ENCODE peak calls at places on chromosomes 3 and 15, in ten cellular contexts. One of them, this sample, is unnamed.

GRCh38 chr3:77345009-77345408 is 305.1 kb downstream of the ROBO2 start:
- DNase-seq in Karpas-422: no peak
- DNase-seq in fibroblast of pulmonary artery: no peak
- DNase-seq in kidney epithelial cell: no peak
- DNase-seq in AG10803: no peak
- DNase-seq in foreskin fibroblast: no peak
- DNase-seq in mammary epithelial cell: no peak
- DNase-seq in CD8-positive, alpha-beta T cell: no peak
- DNase-seq in aorta: no peak
- DNase-seq in AG04450: no peak
- DNase-seq in this sample: no peak

GRCh38 chr3:14248849-14249523 is 70.4 kb downstream of the LSM3 start:
- DNase-seq in Karpas-422: no peak
- DNase-seq in fibroblast of pulmonary artery: no peak
- DNase-seq in kidney epithelial cell: no peak
- DNase-seq in AG10803: no peak
- DNase-seq in foreskin fibroblast: no peak
- DNase-seq in mammary epithelial cell: no peak
- DNase-seq in CD8-positive, alpha-beta T cell: no peak
- DNase-seq in aorta: no peak
- DNase-seq in AG04450: no peak
- DNase-seq in this sample: no peak

GRCh38 chr3:189630667-189631372 is 369 bp upstream of the TP63 start:
- DNase-seq in Karpas-422: no peak
- DNase-seq in fibroblast of pulmonary artery: no peak
- DNase-seq in kidney epithelial cell: no peak
- DNase-seq in AG10803: peak; percentile 9
- DNase-seq in foreskin fibroblast: peak; percentile 2
- DNase-seq in mammary epithelial cell: no peak
- DNase-seq in CD8-positive, alpha-beta T cell: no peak
- DNase-seq in aorta: no peak
- DNase-seq in AG04450: no peak
- DNase-seq in this sample: peak; percentile 77

GRCh38 chr3:132723551-132723950 is 1.3 kb upstream of the NPHP3 start:
- DNase-seq in Karpas-422: no peak
- DNase-seq in fibroblast of pulmonary artery: no peak
- DNase-seq in kidney epithelial cell: no peak
- DNase-seq in AG10803: peak; percentile 4
- DNase-seq in foreskin fibroblast: no peak
- DNase-seq in mammary epithelial cell: no peak
- DNase-seq in CD8-positive, alpha-beta T cell: no peak
- DNase-seq in aorta: no peak
- DNase-seq in AG04450: no peak
- DNase-seq in this sample: no peak

GRCh38 chr3:71646971-71647370 is 63.4 kb upstream of the FOXP1 start:
- DNase-seq in Karpas-422: no peak
- DNase-seq in fibroblast of pulmonary artery: no peak
- DNase-seq in kidney epithelial cell: no peak
- DNase-seq in AG10803: no peak
- DNase-seq in foreskin fibroblast: no peak
- DNase-seq in mammary epithelial cell: no peak
- DNase-seq in CD8-positive, alpha-beta T cell: no peak
- DNase-seq in aorta: no peak
- DNase-seq in AG04450: no peak
- DNase-seq in this sample: no peak

GRCh38 chr3:66693461-66693912 is 192.7 kb upstream of the LRIG1 start:
- DNase-seq in Karpas-422: no peak
- DNase-seq in fibroblast of pulmonary artery: peak; percentile 38
- DNase-seq in kidney epithelial cell: no peak
- DNase-seq in AG10803: peak; percentile 18
- DNase-seq in foreskin fibroblast: peak; percentile 16
- DNase-seq in mammary epithelial cell: no peak
- DNase-seq in CD8-positive, alpha-beta T cell: no peak
- DNase-seq in aorta: no peak
- DNase-seq in AG04450: no peak
- DNase-seq in this sample: no peak

GRCh38 chr3:194877311-194878119 is 191.8 kb downstream of the FAM43A start:
- DNase-seq in Karpas-422: no peak
- DNase-seq in fibroblast of pulmonary artery: no peak
- DNase-seq in kidney epithelial cell: no peak
- DNase-seq in AG10803: no peak
- DNase-seq in foreskin fibroblast: no peak
- DNase-seq in mammary epithelial cell: no peak
- DNase-seq in CD8-positive, alpha-beta T cell: no peak
- DNase-seq in aorta: no peak
- DNase-seq in AG04450: no peak
- DNase-seq in this sample: no peak

GRCh38 chr3:40583691-40584090 is 58.9 kb downstream of the ZNF621 start:
- DNase-seq in Karpas-422: no peak
- DNase-seq in fibroblast of pulmonary artery: no peak
- DNase-seq in kidney epithelial cell: no peak
- DNase-seq in AG10803: no peak
- DNase-seq in foreskin fibroblast: no peak
- DNase-seq in mammary epithelial cell: no peak
- DNase-seq in CD8-positive, alpha-beta T cell: no peak
- DNase-seq in aorta: no peak
- DNase-seq in AG04450: no peak
- DNase-seq in this sample: no peak

GRCh38 chr3:173214576-173214975 is 73.5 kb upstream of the SPATA16 start:
- DNase-seq in Karpas-422: no peak
- DNase-seq in fibroblast of pulmonary artery: no peak
- DNase-seq in kidney epithelial cell: no peak
- DNase-seq in AG10803: no peak
- DNase-seq in foreskin fibroblast: no peak
- DNase-seq in mammary epithelial cell: no peak
- DNase-seq in CD8-positive, alpha-beta T cell: no peak
- DNase-seq in aorta: no peak
- DNase-seq in AG04450: no peak
- DNase-seq in this sample: no peak

GRCh38 chr15:64865126-64865997 is 23.6 kb downstream of the PLEKHO2 start:
- DNase-seq in Karpas-422: no peak
- DNase-seq in fibroblast of pulmonary artery: no peak
- DNase-seq in kidney epithelial cell: no peak
- DNase-seq in AG10803: no peak
- DNase-seq in foreskin fibroblast: no peak
- DNase-seq in mammary epithelial cell: no peak
- DNase-seq in CD8-positive, alpha-beta T cell: no peak
- DNase-seq in aorta: no peak
- DNase-seq in AG04450: no peak
- DNase-seq in this sample: peak; percentile 41

GRCh38 chr3:58234516-58234931 is 3.1 kb upstream of the ABHD6 start:
- DNase-seq in Karpas-422: no peak
- DNase-seq in fibroblast of pulmonary artery: peak; percentile 31
- DNase-seq in kidney epithelial cell: no peak
- DNase-seq in AG10803: peak; percentile 50
- DNase-seq in foreskin fibroblast: peak; percentile 54
- DNase-seq in mammary epithelial cell: peak; percentile 61
- DNase-seq in CD8-positive, alpha-beta T cell: no peak
- DNase-seq in aorta: no peak
- DNase-seq in AG04450: peak; percentile 21
- DNase-seq in this sample: no peak

GRCh38 chr3:73559730-73560129 is 65.0 kb downstream of the PDZRN3 start:
- DNase-seq in Karpas-422: no peak
- DNase-seq in fibroblast of pulmonary artery: no peak
- DNase-seq in kidney epithelial cell: no peak
- DNase-seq in AG10803: no peak
- DNase-seq in foreskin fibroblast: no peak
- DNase-seq in mammary epithelial cell: no peak
- DNase-seq in CD8-positive, alpha-beta T cell: no peak
- DNase-seq in aorta: no peak
- DNase-seq in AG04450: no peak
- DNase-seq in this sample: no peak

GRCh38 chr3:73561494-73561893 is 63.2 kb downstream of the PDZRN3 start:
- DNase-seq in Karpas-422: no peak
- DNase-seq in fibroblast of pulmonary artery: no peak
- DNase-seq in kidney epithelial cell: no peak
- DNase-seq in AG10803: peak; percentile 43
- DNase-seq in foreskin fibroblast: no peak
- DNase-seq in mammary epithelial cell: no peak
- DNase-seq in CD8-positive, alpha-beta T cell: no peak
- DNase-seq in aorta: no peak
- DNase-seq in AG04450: no peak
- DNase-seq in this sample: no peak

GRCh38 chr3:73552700-73553099 is 72.0 kb downstream of the PDZRN3 start:
- DNase-seq in Karpas-422: no peak
- DNase-seq in fibroblast of pulmonary artery: peak; percentile 23
- DNase-seq in kidney epithelial cell: no peak
- DNase-seq in AG10803: no peak
- DNase-seq in foreskin fibroblast: peak; percentile 55
- DNase-seq in mammary epithelial cell: peak; percentile 17
- DNase-seq in CD8-positive, alpha-beta T cell: no peak
- DNase-seq in aorta: no peak
- DNase-seq in AG04450: peak; percentile 49
- DNase-seq in this sample: no peak

GRCh38 chr3:73558399-73559075 is 66.2 kb downstream of the PDZRN3 start:
- DNase-seq in Karpas-422: no peak
- DNase-seq in fibroblast of pulmonary artery: peak; percentile 77
- DNase-seq in kidney epithelial cell: no peak
- DNase-seq in AG10803: peak; percentile 23
- DNase-seq in foreskin fibroblast: no peak
- DNase-seq in mammary epithelial cell: no peak
- DNase-seq in CD8-positive, alpha-beta T cell: no peak
- DNase-seq in aorta: no peak
- DNase-seq in AG04450: no peak
- DNase-seq in this sample: no peak

GRCh38 chr3:73556520-73557371 is 68.0 kb downstream of the PDZRN3 start:
- DNase-seq in Karpas-422: no peak
- DNase-seq in fibroblast of pulmonary artery: no peak
- DNase-seq in kidney epithelial cell: no peak
- DNase-seq in AG10803: peak; percentile 56
- DNase-seq in foreskin fibroblast: no peak
- DNase-seq in mammary epithelial cell: no peak
- DNase-seq in CD8-positive, alpha-beta T cell: no peak
- DNase-seq in aorta: no peak
- DNase-seq in AG04450: no peak
- DNase-seq in this sample: no peak
- H3K4me3 ChIP-seq in Karpas-422: no peak overlapping the region
- H3K4me3 ChIP-seq in fibroblast of pulmonary artery: no peak overlapping the region
- H3K4me3 ChIP-seq in kidney epithelial cell: no peak overlapping the region
- H3K4me3 ChIP-seq in AG10803: no peak overlapping the region
- H3K4me3 ChIP-seq in foreskin fibroblast: no peak overlapping the region
- H3K4me3 ChIP-seq in mammary epithelial cell: no peak overlapping the region
- H3K4me3 ChIP-seq in CD8-positive, alpha-beta T cell: no peak overlapping the region
- H3K4me3 ChIP-seq in aorta: no peak overlapping the region
- H3K4me3 ChIP-seq in AG04450: no peak overlapping the region
- H3K4me3 ChIP-seq in this sample: no peak overlapping the region

DNA sequence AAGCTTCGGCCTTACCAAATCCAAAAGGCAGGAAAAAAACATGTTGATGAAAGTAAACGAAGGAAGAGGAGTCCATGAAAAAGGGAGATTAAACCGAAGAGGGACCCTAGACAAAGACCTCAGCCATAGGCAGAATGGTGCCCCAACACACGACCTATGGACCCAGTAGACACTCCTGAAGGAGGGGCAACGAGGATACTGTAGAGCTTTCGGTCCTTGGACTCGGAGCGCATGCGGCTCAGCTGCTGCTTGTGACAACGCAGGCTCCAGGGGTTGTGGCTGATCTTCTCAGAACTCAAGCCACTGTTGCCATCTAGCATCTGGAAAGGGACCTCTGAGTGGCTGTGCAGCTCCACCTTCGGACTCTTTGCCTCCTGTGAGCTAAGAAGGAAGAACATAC is 8.8 kb upstream of the GMPPB start:
- DNase-seq in Karpas-422: no peak
- DNase-seq in fibroblast of pulmonary artery: no peak
- DNase-seq in kidney epithelial cell: no peak
- DNase-seq in AG10803: no peak
- DNase-seq in foreskin fibroblast: no peak
- DNase-seq in mammary epithelial cell: no peak
- DNase-seq in CD8-positive, alpha-beta T cell: no peak
- DNase-seq in aorta: no peak
- DNase-seq in AG04450: no peak
- DNase-seq in this sample: no peak
- H3K4me3 ChIP-seq in Karpas-422: no peak overlapping the region
- H3K4me3 ChIP-seq in fibroblast of pulmonary artery: no peak overlapping the region
- H3K4me3 ChIP-seq in kidney epithelial cell: no peak overlapping the region
- H3K4me3 ChIP-seq in AG10803: no peak overlapping the region
- H3K4me3 ChIP-seq in foreskin fibroblast: no peak overlapping the region
- H3K4me3 ChIP-seq in mammary epithelial cell: no peak overlapping the region
- H3K4me3 ChIP-seq in CD8-positive, alpha-beta T cell: no peak overlapping the region
- H3K4me3 ChIP-seq in aorta: no peak overlapping the region
- H3K4me3 ChIP-seq in AG04450: no peak overlapping the region
- H3K4me3 ChIP-seq in this sample: no peak overlapping the region

GRCh38 chr15:74007820-74008371 is 13.4 kb downstream of the PML start:
- DNase-seq in Karpas-422: no peak
- DNase-seq in fibroblast of pulmonary artery: no peak
- DNase-seq in kidney epithelial cell: no peak
- DNase-seq in AG10803: no peak
- DNase-seq in foreskin fibroblast: no peak
- DNase-seq in mammary epithelial cell: no peak
- DNase-seq in CD8-positive, alpha-beta T cell: no peak
- DNase-seq in aorta: no peak
- DNase-seq in AG04450: no peak
- DNase-seq in this sample: peak; percentile 55
- H3K4me3 ChIP-seq in Karpas-422: no peak overlapping the region
- H3K4me3 ChIP-seq in fibroblast of pulmonary artery: no peak overlapping the region
- H3K4me3 ChIP-seq in kidney epithelial cell: no peak overlapping the region
- H3K4me3 ChIP-seq in AG10803: no peak overlapping the region
- H3K4me3 ChIP-seq in foreskin fibroblast: no peak overlapping the region
- H3K4me3 ChIP-seq in mammary epithelial cell: no peak overlapping the region
- H3K4me3 ChIP-seq in CD8-positive, alpha-beta T cell: no peak overlapping the region
- H3K4me3 ChIP-seq in aorta: no peak overlapping the region
- H3K4me3 ChIP-seq in AG04450: no peak overlapping the region
- H3K4me3 ChIP-seq in this sample: no peak overlapping the region

GRCh38 chr3:59708202-59708601 is 658.4 kb upstream of the CFAP20DC start:
- DNase-seq in Karpas-422: no peak
- DNase-seq in fibroblast of pulmonary artery: no peak
- DNase-seq in kidney epithelial cell: no peak
- DNase-seq in AG10803: no peak
- DNase-seq in foreskin fibroblast: no peak
- DNase-seq in mammary epithelial cell: no peak
- DNase-seq in CD8-positive, alpha-beta T cell: no peak
- DNase-seq in aorta: no peak
- DNase-seq in AG04450: no peak
- DNase-seq in this sample: no peak

GRCh38 chr3:59710556-59710953 is 660.7 kb upstream of the CFAP20DC start:
- DNase-seq in Karpas-422: no peak
- DNase-seq in fibroblast of pulmonary artery: no peak
- DNase-seq in kidney epithelial cell: no peak
- DNase-seq in AG10803: no peak
- DNase-seq in foreskin fibroblast: no peak
- DNase-seq in mammary epithelial cell: no peak
- DNase-seq in CD8-positive, alpha-beta T cell: no peak
- DNase-seq in aorta: no peak
- DNase-seq in AG04450: no peak
- DNase-seq in this sample: no peak

GRCh38 chr3:59713971-59714370 is 664.1 kb upstream of the CFAP20DC start:
- DNase-seq in Karpas-422: no peak
- DNase-seq in fibroblast of pulmonary artery: no peak
- DNase-seq in kidney epithelial cell: no peak
- DNase-seq in AG10803: no peak
- DNase-seq in foreskin fibroblast: no peak
- DNase-seq in mammary epithelial cell: no peak
- DNase-seq in CD8-positive, alpha-beta T cell: no peak
- DNase-seq in aorta: no peak
- DNase-seq in AG04450: no peak
- DNase-seq in this sample: no peak

GRCh38 chr3:59704292-59704691 is 654.5 kb upstream of the CFAP20DC start:
- DNase-seq in Karpas-422: no peak
- DNase-seq in fibroblast of pulmonary artery: no peak
- DNase-seq in kidney epithelial cell: no peak
- DNase-seq in AG10803: no peak
- DNase-seq in foreskin fibroblast: no peak
- DNase-seq in mammary epithelial cell: no peak
- DNase-seq in CD8-positive, alpha-beta T cell: no peak
- DNase-seq in aorta: no peak
- DNase-seq in AG04450: no peak
- DNase-seq in this sample: no peak

GRCh38 chr3:59709702-59710555 is 660.1 kb upstream of the CFAP20DC start:
- DNase-seq in Karpas-422: no peak
- DNase-seq in fibroblast of pulmonary artery: no peak
- DNase-seq in kidney epithelial cell: no peak
- DNase-seq in AG10803: peak; percentile 15
- DNase-seq in foreskin fibroblast: no peak
- DNase-seq in mammary epithelial cell: no peak
- DNase-seq in CD8-positive, alpha-beta T cell: peak; percentile 21
- DNase-seq in aorta: no peak
- DNase-seq in AG04450: no peak
- DNase-seq in this sample: peak; percentile 2
- H3K4me3 ChIP-seq in Karpas-422: no peak overlapping the region
- H3K4me3 ChIP-seq in fibroblast of pulmonary artery: no peak overlapping the region
- H3K4me3 ChIP-seq in kidney epithelial cell: no peak overlapping the region
- H3K4me3 ChIP-seq in AG10803: no peak overlapping the region
- H3K4me3 ChIP-seq in foreskin fibroblast: no peak overlapping the region
- H3K4me3 ChIP-seq in mammary epithelial cell: no peak overlapping the region
- H3K4me3 ChIP-seq in CD8-positive, alpha-beta T cell: no peak overlapping the region
- H3K4me3 ChIP-seq in aorta: no peak overlapping the region
- H3K4me3 ChIP-seq in AG04450: no peak overlapping the region
- H3K4me3 ChIP-seq in this sample: no peak overlapping the region